ENCODE peak calls at places on chromosomes 5 and 9, in six cellular contexts. I is Peyer's patch, Y is HCT116, B is sigmoid colon, M is prostate gland, O is gastrocnemius medialis. P is an unnamed sample.
A peak's percentile ranks its signal among the peaks of the same experiment; 100 is the strongest.

GRCh38 chr9:75953218-75953617 is 62.7 kb downstream of the PCSK5 start:
- DNase-seq in I (no peak), Y (no peak), B (no peak), M (no peak), O (no peak), P (no peak)

GRCh38 chr5:114391321-114391720 is 29.5 kb downstream of the KCNN2 start:
- DNase-seq in I (no peak), Y (no peak), B (no peak), M (no peak), O (no peak), P (no peak)

GRCh38 chr5:146848133-146848532 is 30.4 kb downstream of the PPP2R2B start:
- DNase-seq in I (no peak), Y (no peak), B (no peak), M (no peak), O (no peak), P (no peak)

GRCh38 chr9:12414514-12414913 is 278.7 kb upstream of the TYRP1 start:
- DNase-seq in I (no peak), Y (no peak), B (no peak), M (no peak), O (no peak), P (no peak)

GRCh38 chr5:38888023-38888422 is 42.2 kb downstream of the OSMR start:
- DNase-seq in I (no peak), Y (no peak), B (no peak), M (no peak), O (no peak), P (no peak)

GRCh38 chr9:13769641-13770040 is 490.1 kb upstream of the MPDZ start:
- DNase-seq in I (no peak), Y (no peak), B (no peak), M (no peak), O (no peak), P (no peak)

GRCh38 chr9:94445846-94446245 is 109.0 kb upstream of the PCAT7 start:
- DNase-seq in I (no peak), Y (no peak), B (no peak), M (no peak), O (no peak), P (no peak)

GRCh38 chr9:5790923-5791322 is 42.0 kb downstream of the ERMP1 start:
- DNase-seq in I (no peak), Y (no peak), B (no peak), M (no peak), O (no peak), P (no peak)

GRCh38 chr9:13431137-13431536 is 151.6 kb upstream of the MPDZ start:
- DNase-seq in I (no peak), Y (no peak), B (no peak), M (no peak), O (no peak), P (no peak)

GRCh38 chr5:39201160-39201794 is 18.1 kb downstream of the FYB1 start:
- DNase-seq in I (no peak), Y (no peak), B (no peak), M (no peak), O (no peak), P (no peak)

GRCh38 chr5:171513591-171513990 is 94.1 kb downstream of the FGF18 start:
- DNase-seq in I (no peak), Y (no peak), B (no peak), M (no peak), O (no peak), P (no peak)

GRCh38 chr9:108125541-108125940 is 636.0 kb upstream of the KLF4 start:
- DNase-seq in I (no peak), Y (no peak), B (no peak), M (no peak), O (no peak), P (no peak)

GRCh38 chr5:39197556-39197955 is 21.8 kb downstream of the FYB1 start:
- DNase-seq in I (no peak), Y (peak; percentile 10), B (no peak), M (no peak), O (no peak), P (no peak)

GRCh38 chr9:91917436-91917835 is 32.6 kb downstream of the ROR2 start:
- DNase-seq in I (no peak), Y (no peak), B (no peak), M (no peak), O (no peak), P (no peak)

GRCh38 chr9:123343428-123344272 is 12.3 kb upstream of the CRB2 start:
- DNase-seq in I (peak; percentile 68), Y (no peak), B (no peak), M (no peak), O (no peak), P (no peak)

DNA sequence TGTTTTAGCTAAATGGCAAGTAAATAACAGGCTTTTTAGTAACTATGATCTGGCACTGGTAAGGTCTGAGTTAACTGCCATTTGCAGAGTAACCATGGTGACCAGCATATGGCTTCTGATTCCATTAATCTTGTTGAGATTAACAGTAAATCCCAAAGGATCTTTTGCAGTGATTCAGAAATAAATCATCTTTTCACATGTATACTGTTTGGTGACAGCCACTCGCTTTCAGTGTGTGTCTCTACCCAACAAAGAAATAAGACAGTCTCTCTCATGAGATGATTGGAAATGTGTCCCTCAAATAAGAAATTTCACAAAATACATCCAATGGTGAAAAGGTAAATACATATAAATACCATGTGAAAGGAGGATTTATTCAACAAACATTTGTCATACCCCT is 235.6 kb downstream of the RAB3C start:
- DNase-seq in I (no peak), Y (no peak), B (no peak), M (no peak), O (no peak), P (no peak)
- TF ChIP-seq POLR2A in I (no peak), Y (no peak), B (no peak), M (no peak), O (no peak), P (no peak)

GRCh38 chr5:173327084-173327947 is 898 bp downstream of the STC2 start:
- DNase-seq in I (no peak), Y (no peak), B (no peak), M (no peak), O (no peak), P (no peak)
- H3K27me3 ChIP-seq in I (no peaks in the 10 kb centered on the region), Y (no peaks in the 10 kb centered on the region), B (peaks cover 44% of the 10 kb centered on the region), M (peaks cover 15% of the 10 kb centered on the region), O (peaks cover 3% of the 10 kb centered on the region), P (peaks cover 37% of the 10 kb centered on the region)

GRCh38 chr5:56807698-56808097 is 7.7 kb upstream of the MAP3K1 start:
- DNase-seq in I (no peak), Y (no peak), B (no peak), M (no peak), O (no peak), P (no peak)
- TF ChIP-seq POLR2A in I (no peak), Y (no peak), B (no peak), M (no peak), O (no peak), P (no peak)

GRCh38 chr9:38212016-38212415 is 143.0 kb upstream of the SHB start:
- DNase-seq in I (no peak), Y (no peak), B (no peak), M (no peak), O (no peak), P (no peak)

GRCh38 chr9:38207247-38207778 is 138.3 kb upstream of the SHB start:
- DNase-seq in I (no peak), Y (no peak), B (no peak), M (no peak), O (no peak), P (no peak)

GRCh38 chr9:38211002-38211401 is 142.0 kb upstream of the SHB start:
- DNase-seq in I (no peak), Y (no peak), B (no peak), M (no peak), O (no peak), P (no peak)

GRCh38 chr9:38205279-38205678 is 136.3 kb upstream of the SHB start:
- DNase-seq in I (no peak), Y (no peak), B (no peak), M (no peak), O (no peak), P (no peak)

GRCh38 chr9:38208206-38208901 is 139.3 kb upstream of the SHB start:
- DNase-seq in I (no peak), Y (no peak), B (no peak), M (no peak), O (no peak), P (no peak)
- H3K27me3 ChIP-seq in I (no peaks in the 10 kb centered on the region), Y (no peaks in the 10 kb centered on the region), B (no peaks in the 10 kb centered on the region), M (no peaks in the 10 kb centered on the region), O (no peaks in the 10 kb centered on the region), P (no peaks in the 10 kb centered on the region)

DNA sequence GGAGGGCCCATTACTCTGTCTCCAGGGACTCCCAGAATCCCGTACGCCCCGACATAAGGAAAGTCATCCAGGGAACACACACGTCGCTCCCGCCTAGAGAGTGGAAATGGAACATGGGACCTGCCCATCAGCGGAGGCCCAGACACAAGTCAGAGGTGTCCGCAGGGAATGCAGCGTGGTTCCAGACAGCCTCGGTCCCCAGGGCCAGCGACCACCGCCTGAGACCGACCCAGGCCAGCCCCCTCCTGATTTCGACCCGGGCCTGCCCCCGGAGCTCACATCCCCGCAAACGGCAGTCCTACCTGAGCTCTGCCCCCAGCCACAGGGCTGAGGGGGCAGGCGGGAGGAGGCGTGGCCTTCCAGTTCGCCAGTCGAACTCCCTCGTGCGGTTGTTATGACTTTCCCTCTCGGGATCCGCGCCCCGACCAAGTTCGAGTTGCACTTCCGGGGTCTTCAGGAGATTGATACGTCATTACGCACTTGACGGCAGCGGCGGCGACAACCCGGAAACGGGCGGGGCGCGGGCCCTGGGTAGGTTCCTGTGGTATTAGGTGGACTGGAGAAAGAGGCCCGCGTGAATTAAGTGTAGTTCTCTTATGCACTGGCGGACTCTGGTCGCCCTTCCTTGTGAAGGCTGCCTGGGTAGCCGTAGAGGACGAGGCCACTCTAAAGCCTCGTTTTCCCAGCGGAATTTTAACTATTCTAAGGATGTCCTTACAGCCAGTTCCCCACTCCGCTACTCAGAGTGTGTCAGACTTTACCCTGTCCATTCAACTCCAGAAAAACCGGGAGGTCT is 370.0 kb upstream of the POU5F2 start:
- DNase-seq in I (peak; percentile 95), Y (peak; percentile 95), B (peak; percentile 97), M (peak; percentile 96), O (peak; percentile 84), P (peak; percentile 95)
- TF ChIP-seq POLR2A in I (peak; percentile 60), Y (peak; percentile 44), B (peak; percentile 42), M (peak; percentile 63), O (peak; percentile 54), P (peak; percentile 75)

GRCh38 chr5:122516432-122516743 is 204.4 kb downstream of the SNCAIP start:
- DNase-seq in I (no peak), Y (no peak), B (no peak), M (no peak), O (no peak), P (no peak)
- H3K27me3 ChIP-seq in I (no peaks in the 10 kb centered on the region), Y (no peaks in the 10 kb centered on the region), B (no peaks in the 10 kb centered on the region), M (no peaks in the 10 kb centered on the region), O (no peaks in the 10 kb centered on the region), P (no peaks in the 10 kb centered on the region)

GRCh38 chr9:129938291-129938979 is 103.2 kb downstream of the USP20 start:
- DNase-seq in I (no peak), Y (no peak), B (no peak), M (no peak), O (no peak), P (no peak)
- TF ChIP-seq POLR2A in I (no peak), Y (no peak), B (no peak), M (no peak), O (no peak), P (no peak)

DNA sequence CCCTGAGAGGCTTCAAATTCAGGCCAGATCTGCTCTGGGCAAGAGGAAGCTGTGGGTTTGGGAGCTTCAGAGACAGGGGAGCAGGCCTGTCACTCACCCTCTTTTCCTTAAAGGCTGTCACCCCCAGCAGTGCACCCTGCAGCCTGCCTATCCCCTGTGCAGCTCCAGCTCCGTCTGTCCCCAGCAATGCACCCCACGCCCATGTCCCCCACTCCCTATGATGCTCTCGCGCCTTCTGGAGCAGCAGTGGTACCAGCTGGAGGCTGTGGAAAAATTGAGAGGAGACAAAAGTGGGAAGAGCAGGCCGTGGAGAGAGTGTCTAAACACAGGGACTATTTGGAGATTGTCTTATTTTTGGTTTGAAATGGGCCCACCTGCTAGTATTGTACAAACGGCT is 659 bp upstream of the DBH start:
- DNase-seq in I (no peak), Y (no peak), B (no peak), M (no peak), O (no peak), P (no peak)
- H3K27me3 ChIP-seq in I (no peaks in the 10 kb centered on the region), Y (peaks cover 5% of the 10 kb centered on the region), B (peaks cover 14% of the 10 kb centered on the region), M (peaks cover 2% of the 10 kb centered on the region), O (peaks cover 7% of the 10 kb centered on the region), P (no peaks in the 10 kb centered on the region)

P was measured in breast epithelium.